ENCODE peak calls at places on chromosomes 16 and 17, in eight cellular contexts. V, L, P, M, W, Y, U and B are unnamed samples.

GRCh38 chr17:56912105-56912999 is 1.5 kb downstream of the TRIM25 start:
- DNase-seq in V (no peak), L (no peak), P (peak), M (no peak), W (no peak), Y (peak), U (no peak), B (no peak)

GRCh38 chr17:78974635-78975591 is 4.8 kb downstream of the LGALS3BP start:
- DNase-seq in V (peak), L (peak), P (peak), M (peak), W (no peak), Y (peak), U (peak), B (peak)

GRCh38 chr17:72705905-72706395 is 386.5 kb downstream of the SLC39A11 start:
- DNase-seq in V (no peak), L (no peak), P (no peak), M (peak), W (no peak), Y (no peak), U (no peak), B (no peak)

GRCh38 chr16:27245276-27246231 is 23.0 kb downstream of the NSMCE1 start:
- DNase-seq in V (peak), L (no peak), P (peak), M (peak), W (no peak), Y (peak), U (peak), B (peak)

GRCh38 chr17:43891851-43892671 is 15.3 kb downstream of the MPP2 start:
- DNase-seq in V (peak), L (no peak), P (no peak), M (no peak), W (no peak), Y (peak), U (peak), B (no peak)

GRCh38 chr17:30477758-30478115 is 529 bp downstream of the GOSR1 start:
- DNase-seq in V (peak), L (peak), P (peak), M (peak), W (no peak), Y (peak), U (peak), B (peak)

GRCh38 chr16:28538733-28539596 is at the start of gene NUPR1:
- DNase-seq in V (peak), L (peak), P (peak), M (peak), W (no peak), Y (peak), U (peak), B (peak)

GRCh38 chr16:50146479-50147435 is 6.3 kb upstream of the TENT4B start:
- DNase-seq in V (peak), L (no peak), P (peak), M (no peak), W (no peak), Y (no peak), U (no peak), B (no peak)

GRCh38 chr17:64245218-64246145 is 17.6 kb downstream of the TEX2 start:
- DNase-seq in V (peak), L (no peak), P (no peak), M (no peak), W (no peak), Y (no peak), U (no peak), B (no peak)

GRCh38 chr16:19486744-19487325 is 35.1 kb downstream of the GDE1 start:
- DNase-seq in V (no peak), L (no peak), P (no peak), M (no peak), W (no peak), Y (no peak), U (no peak), B (no peak)

GRCh38 chr16:16033208-16033717 is 83.8 kb downstream of the ABCC1 start:
- DNase-seq in V (no peak), L (no peak), P (no peak), M (no peak), W (no peak), Y (no peak), U (no peak), B (no peak)

GRCh38 chr17:20111538-20111937 is 102.4 kb downstream of the SPECC1 start:
- DNase-seq in V (no peak), L (no peak), P (no peak), M (no peak), W (no peak), Y (no peak), U (no peak), B (no peak)

GRCh38 chr17:45705123-45706009 is 78.8 kb upstream of the CRHR1 start:
- DNase-seq in V (peak), L (no peak), P (no peak), M (peak), W (no peak), Y (peak), U (peak), B (peak)

GRCh38 chr16:66248096-66248495 is 118.4 kb upstream of the CDH5 start:
- DNase-seq in V (peak), L (peak), P (peak), M (no peak), W (no peak), Y (peak), U (peak), B (peak)

GRCh38 chr16:57591086-57591869 is 37.2 kb upstream of the ADGRG1 start:
- DNase-seq in V (peak), L (peak), P (peak), M (peak), W (peak), Y (peak), U (peak), B (peak)

GRCh38 chr17:36667922-36668321 is 66.5 kb downstream of the MRM1 start:
- DNase-seq in V (no peak), L (no peak), P (peak), M (peak), W (no peak), Y (no peak), U (no peak), B (no peak)

GRCh38 chr16:4214215-4214621 is 27.7 kb downstream of the SRL start:
- DNase-seq in V (peak), L (no peak), P (peak), M (peak), W (no peak), Y (peak), U (peak), B (peak)

GRCh38 chr17:39676198-39676819 is 8.1 kb downstream of the PNMT start:
- DNase-seq in V (no peak), L (peak), P (no peak), M (peak), W (no peak), Y (no peak), U (no peak), B (no peak)

GRCh38 chr16:66290431-66290830 is 76.1 kb upstream of the CDH5 start:
- DNase-seq in V (no peak), L (no peak), P (no peak), M (no peak), W (no peak), Y (no peak), U (no peak), B (no peak)

GRCh38 chr16:57764341-57765159 is 29.0 kb downstream of the KATNB1 start:
- DNase-seq in V (peak), L (no peak), P (peak), M (peak), W (no peak), Y (peak), U (peak), B (peak)

GRCh38 chr16:14455577-14455976 is 174.5 kb downstream of the PARN start:
- DNase-seq in V (peak), L (no peak), P (peak), M (no peak), W (no peak), Y (peak), U (peak), B (peak)

GRCh38 chr17:81696218-81696941 is 6.8 kb upstream of the MRPL12 start:
- DNase-seq in V (no peak), L (no peak), P (no peak), M (no peak), W (no peak), Y (no peak), U (no peak), B (no peak)

GRCh38 chr16:15785386-15786059 is 71.3 kb downstream of the MYH11 start:
- DNase-seq in V (no peak), L (no peak), P (no peak), M (peak), W (no peak), Y (no peak), U (no peak), B (no peak)

GRCh38 chr16:530111-530817 is 2.8 kb downstream of the CAPN15 start:
- DNase-seq in V (no peak), L (peak), P (no peak), M (no peak), W (no peak), Y (no peak), U (no peak), B (no peak)

GRCh38 chr16:2983706-2984136 is 3.5 kb upstream of the PKMYT1 start:
- DNase-seq in V (peak), L (peak), P (peak), M (peak), W (peak), Y (peak), U (peak), B (peak)

GRCh38 chr16:8644513-8645140 is 23.1 kb downstream of the METTL22 start:
- DNase-seq in V (no peak), L (peak), P (no peak), M (no peak), W (no peak), Y (no peak), U (no peak), B (no peak)

GRCh38 chr16:57766714-57767348 is 31.3 kb downstream of the KATNB1 start:
- DNase-seq in V (no peak), L (no peak), P (no peak), M (no peak), W (no peak), Y (no peak), U (no peak), B (no peak)

GRCh38 chr17:27533874-27534815 is 77.9 kb downstream of the KSR1 start:
- DNase-seq in V (peak), L (no peak), P (peak), M (peak), W (no peak), Y (peak), U (peak), B (peak)

GRCh38 chr17:59863607-59864006 is 29.1 kb downstream of the TUBD1 start:
- DNase-seq in V (no peak), L (no peak), P (no peak), M (no peak), W (no peak), Y (no peak), U (no peak), B (no peak)

GRCh38 chr16:86044241-86044671 is 145.3 kb downstream of the IRF8 start:
- DNase-seq in V (peak), L (no peak), P (peak), M (no peak), W (peak), Y (peak), U (peak), B (peak)

GRCh38 chr17:82400206-82400605 is 17.9 kb upstream of the HEXD start:
- DNase-seq in V (no peak), L (no peak), P (no peak), M (no peak), W (no peak), Y (peak), U (no peak), B (no peak)

GRCh38 chr16:27840311-27841060 is 223.0 kb downstream of the GSG1L start:
- DNase-seq in V (no peak), L (no peak), P (no peak), M (no peak), W (no peak), Y (no peak), U (no peak), B (no peak)

GRCh38 chr16:86836503-86837125 is 258.3 kb downstream of the FOXL1 start:
- DNase-seq in V (peak), L (no peak), P (peak), M (peak), W (no peak), Y (peak), U (peak), B (peak)

GRCh38 chr17:42937712-42938596 is 26.3 kb downstream of the AARSD1 start:
- DNase-seq in V (peak), L (peak), P (peak), M (peak), W (peak), Y (peak), U (peak), B (peak)

GRCh38 chr17:52824542-52824941 is 666.0 kb upstream of the CA10 start:
- DNase-seq in V (no peak), L (peak), P (no peak), M (no peak), W (no peak), Y (no peak), U (no peak), B (no peak)

GRCh38 chr16:28146536-28146935 is 65.2 kb downstream of the XPO6 start:
- DNase-seq in V (no peak), L (no peak), P (no peak), M (no peak), W (no peak), Y (no peak), U (no peak), B (no peak)

GRCh38 chr17:79036181-79036580 is 12.2 kb downstream of the C1QTNF1 start:
- DNase-seq in V (no peak), L (no peak), P (no peak), M (no peak), W (no peak), Y (no peak), U (no peak), B (no peak)

GRCh38 chr16:29029168-29029994 is 44.5 kb downstream of the LAT start:
- DNase-seq in V (peak), L (no peak), P (peak), M (peak), W (peak), Y (peak), U (peak), B (peak)

DNA sequence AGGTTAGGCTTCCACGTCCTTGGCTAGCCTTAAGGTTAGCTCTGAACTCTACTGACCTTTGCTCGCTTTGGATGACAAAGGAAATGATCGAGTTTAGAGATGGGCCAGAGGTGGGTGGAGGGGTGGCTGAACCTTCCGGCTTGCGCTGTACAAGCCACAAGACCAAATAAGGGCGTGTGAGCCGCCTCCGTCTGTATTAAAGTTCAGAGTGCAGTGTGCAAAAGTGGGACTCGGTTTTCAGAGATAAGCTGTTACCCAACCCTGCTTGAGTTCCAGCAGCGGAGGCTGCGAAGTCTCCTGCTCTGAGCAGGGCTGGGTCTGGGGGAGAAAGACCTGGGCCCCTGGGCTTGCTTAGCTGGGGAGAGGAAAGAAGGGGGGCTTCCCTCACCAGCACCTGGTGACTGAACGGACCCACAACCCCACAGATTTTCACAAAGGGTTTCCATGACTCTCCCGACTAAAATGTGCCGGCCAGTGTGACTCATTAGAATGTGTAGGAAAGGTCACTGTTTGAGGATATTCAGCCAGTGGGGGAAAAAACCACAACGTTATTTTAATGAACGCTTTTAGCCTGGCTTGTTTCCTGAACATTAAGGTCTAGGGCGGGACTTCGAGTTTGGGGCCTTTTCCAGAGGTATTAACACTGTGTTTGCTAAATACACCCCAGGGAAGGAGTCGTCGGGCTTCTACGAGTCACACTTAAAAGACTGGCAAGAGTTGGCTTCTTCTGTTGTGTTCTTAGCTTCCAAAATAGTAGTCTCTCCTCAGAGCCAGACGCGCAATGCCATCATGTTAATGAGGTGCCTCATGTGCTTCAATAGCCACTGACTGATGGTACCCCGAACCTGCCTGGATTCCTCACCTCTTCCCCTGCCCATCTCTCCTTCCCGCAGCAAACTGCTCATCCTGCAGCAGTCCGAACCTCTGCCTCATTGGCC is 67.0 kb downstream of the CENPV start:
- DNase-seq in V (peak), L (peak), P (peak), M (peak), W (peak), Y (peak), U (peak), B (peak)
- H3K4me3 ChIP-seq in V (peak), L (no peak), P (no peak), M (peak), W (no peak), Y (peak), U (peak), B (peak)

GRCh38 chr16:89407925-89408300 is 82.4 kb downstream of the ANKRD11 start:
- DNase-seq in V (no peak), L (no peak), P (peak), M (no peak), W (no peak), Y (peak), U (no peak), B (no peak)
- H3K4me3 ChIP-seq in V (no peak), L (no peak), P (no peak), M (no peak), W (no peak), Y (no peak), U (no peak), B (no peak)

GRCh38 chr16:20675488-20676267 is 21.8 kb downstream of the ACSM1 start:
- DNase-seq in V (no peak), L (peak), P (no peak), M (peak), W (no peak), Y (peak), U (no peak), B (no peak)
- H3K4me3 ChIP-seq in V (no peak), L (no peak), P (no peak), M (peak), W (no peak), Y (no peak), U (no peak), B (no peak)

GRCh38 chr17:75476752-75477492 is 20.5 kb downstream of the TMEM94 start:
- DNase-seq in V (no peak), L (no peak), P (no peak), M (no peak), W (no peak), Y (no peak), U (no peak), B (no peak)

GRCh38 chr17:75477493-75477862 is 21.0 kb downstream of the TMEM94 start:
- DNase-seq in V (no peak), L (no peak), P (no peak), M (no peak), W (no peak), Y (no peak), U (no peak), B (no peak)

GRCh38 chr17:75475851-75476250 is 19.4 kb downstream of the TMEM94 start:
- DNase-seq in V (peak), L (no peak), P (no peak), M (no peak), W (no peak), Y (no peak), U (no peak), B (no peak)

GRCh38 chr17:75475144-75475835 is 18.9 kb downstream of the TMEM94 start:
- DNase-seq in V (peak), L (no peak), P (no peak), M (no peak), W (no peak), Y (no peak), U (no peak), B (peak)

DNA sequence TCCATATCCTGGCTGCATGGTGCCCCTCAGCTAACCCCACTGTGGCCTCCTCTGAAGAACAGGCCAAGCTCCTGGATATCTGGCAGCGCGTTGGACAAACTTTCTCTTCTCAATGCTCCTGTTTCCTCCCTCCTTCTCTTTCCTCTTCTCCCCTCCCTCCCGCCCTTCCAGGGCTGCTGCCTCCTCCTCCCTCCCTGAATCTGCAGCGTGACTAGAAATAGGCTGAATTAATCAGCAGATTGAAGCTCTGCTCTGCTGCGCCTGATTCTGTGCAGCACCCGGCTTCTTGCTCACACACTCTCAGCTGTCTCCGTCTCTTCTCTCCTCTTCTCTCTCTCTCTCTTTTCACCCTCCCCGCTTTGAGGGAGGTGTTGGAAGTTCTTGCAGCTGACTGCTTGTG is 19.8 kb downstream of the TMEM94 start:
- DNase-seq in V (peak), L (no peak), P (peak), M (no peak), W (no peak), Y (peak), U (no peak), B (peak)
- H3K4me3 ChIP-seq in V (no peak), L (no peak), P (no peak), M (no peak), W (no peak), Y (no peak), U (no peak), B (no peak)

GRCh38 chr17:58574025-58574424 is 59.6 kb upstream of the MTMR4 start:
- DNase-seq in V (no peak), L (no peak), P (no peak), M (no peak), W (no peak), Y (no peak), U (no peak), B (no peak)
- H3K4me3 ChIP-seq in V (no peak), L (no peak), P (no peak), M (no peak), W (no peak), Y (no peak), U (no peak), B (no peak)

DNA sequence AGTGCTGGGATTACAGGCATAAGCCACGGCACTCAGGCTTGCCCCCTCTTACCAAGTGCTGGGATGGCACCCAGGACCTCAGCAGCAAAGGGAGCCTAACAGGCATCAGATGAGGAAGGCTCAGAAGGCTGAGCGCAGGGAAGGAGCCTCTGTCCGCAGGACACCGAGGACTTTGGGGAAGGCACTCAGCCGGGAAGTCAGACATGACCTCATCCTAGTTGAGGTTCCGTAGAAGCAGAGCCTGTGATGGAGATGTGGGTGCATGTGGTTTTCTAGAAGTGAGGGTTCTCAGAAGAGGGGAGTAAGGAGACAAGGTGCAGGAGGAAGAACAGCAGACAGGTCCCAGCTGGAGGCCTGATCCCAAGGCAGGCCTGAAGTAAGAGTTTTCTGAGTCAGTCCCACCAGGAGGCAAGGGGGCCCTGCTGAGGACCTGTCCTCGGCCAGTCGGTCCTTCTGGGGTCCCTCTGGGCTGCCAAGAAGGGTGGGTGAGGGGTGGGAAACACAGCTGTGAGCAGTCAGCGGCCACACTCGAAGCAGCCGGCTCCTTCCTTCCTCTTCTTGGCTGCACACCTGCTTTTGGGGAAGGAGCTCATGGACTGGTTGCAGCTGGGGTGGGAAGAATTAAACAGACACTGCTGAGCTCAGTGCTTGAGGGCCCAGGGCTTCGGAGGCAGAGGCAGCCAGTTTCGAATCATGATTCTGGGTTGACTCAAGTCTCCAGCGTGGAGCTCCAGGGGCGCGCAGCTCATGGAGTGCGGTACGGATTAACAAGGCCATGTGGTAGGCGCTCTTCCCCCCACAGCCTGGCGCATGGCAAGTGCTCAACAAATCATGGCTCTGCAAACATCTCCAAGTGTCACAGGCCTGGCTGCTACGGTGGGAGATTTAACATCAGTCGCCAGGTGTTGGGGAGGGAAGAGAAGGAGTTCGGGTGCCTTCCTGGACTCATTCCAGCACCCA is 38.9 kb upstream of the SNN start:
- DNase-seq in V (peak), L (no peak), P (peak), M (no peak), W (no peak), Y (no peak), U (no peak), B (peak)
- H3K4me3 ChIP-seq in V (no peak), L (no peak), P (no peak), M (no peak), W (no peak), Y (no peak), U (no peak), B (no peak)